ENCODE peak calls at places on chromosomes 5 and 9, in eight cellular contexts. H is hippocampal formation; V is activated CD4-positive, alpha-beta T cell treated with anti-CD3 and anti-CD28 coated beads for 1 hour; F is ELF-1; Z is retina; Y is mucosa of descending colon; J is astrocyte; P is KBM-7. T is an unnamed sample.

GRCh38 chr5:52690236-52690685 is 97.5 kb upstream of the ITGA1 start:
- DNase-seq in H (no peak), V (no peak), F (peak), Z (no peak), Y (no peak), J (peak), P (no peak), T (no peak)

GRCh38 chr5:14267166-14267838 is 124.2 kb downstream of the TRIO start:
- DNase-seq in H (no peak), V (no peak), F (peak), Z (no peak), Y (no peak), J (peak), P (no peak), T (peak)

GRCh38 chr5:34618666-34619065 is 37.5 kb upstream of the RAI14 start:
- DNase-seq in H (no peak), V (no peak), F (no peak), Z (no peak), Y (no peak), J (no peak), P (no peak), T (no peak)

GRCh38 chr5:132190161-132190817 is 37.4 kb downstream of the P4HA2 start:
- DNase-seq in H (no peak), V (no peak), F (peak), Z (peak), Y (no peak), J (peak), P (peak), T (peak)

GRCh38 chr9:83027153-83027867 is 35.6 kb downstream of the RASEF start:
- DNase-seq in H (no peak), V (no peak), F (no peak), Z (no peak), Y (no peak), J (peak), P (no peak), T (no peak)

GRCh38 chr5:51632794-51633193 is 249.5 kb downstream of the ISL1 start:
- DNase-seq in H (peak), V (no peak), F (no peak), Z (no peak), Y (no peak), J (peak), P (no peak), T (no peak)

GRCh38 chr5:114665551-114665950 is 303.7 kb downstream of the KCNN2 start:
- DNase-seq in H (no peak), V (no peak), F (no peak), Z (no peak), Y (no peak), J (no peak), P (no peak), T (no peak)

GRCh38 chr5:110757118-110757729 is 18.4 kb downstream of the SLC25A46 start:
- DNase-seq in H (no peak), V (no peak), F (no peak), Z (peak), Y (no peak), J (peak), P (peak), T (peak)

GRCh38 chr5:75051217-75051751 is 1.1 kb downstream of the GCNT4 start:
- DNase-seq in H (no peak), V (no peak), F (no peak), Z (peak), Y (peak), J (no peak), P (no peak), T (no peak)

GRCh38 chr5:127042593-127042992 is 12.2 kb upstream of the MARCHF3 start:
- DNase-seq in H (no peak), V (no peak), F (no peak), Z (no peak), Y (no peak), J (no peak), P (peak), T (peak)

GRCh38 chr5:169354263-169354662 is 53.3 kb upstream of the SLIT3 start:
- DNase-seq in H (no peak), V (no peak), F (no peak), Z (no peak), Y (no peak), J (peak), P (no peak), T (no peak)

GRCh38 chr9:78782234-78782633 is 485.3 kb downstream of the PSAT1 start:
- DNase-seq in H (no peak), V (no peak), F (no peak), Z (no peak), Y (no peak), J (no peak), P (no peak), T (no peak)

GRCh38 chr9:135067091-135067710 is 20.3 kb upstream of the OLFM1 start:
- DNase-seq in H (no peak), V (no peak), F (no peak), Z (no peak), Y (peak), J (no peak), P (no peak), T (no peak)

GRCh38 chr9:116337015-116337414 is 183.4 kb downstream of the PAPPA start:
- DNase-seq in H (no peak), V (no peak), F (no peak), Z (peak), Y (no peak), J (peak), P (no peak), T (no peak)

GRCh38 chr5:148855249-148856008 is 29.0 kb downstream of the ADRB2 start:
- DNase-seq in H (no peak), V (no peak), F (no peak), Z (no peak), Y (no peak), J (no peak), P (no peak), T (no peak)

GRCh38 chr5:51468196-51468595 is 84.9 kb downstream of the ISL1 start:
- DNase-seq in H (no peak), V (no peak), F (no peak), Z (no peak), Y (no peak), J (no peak), P (no peak), T (peak)

GRCh38 chr9:29647451-29647850 is 2074.2 kb upstream of the C9orf72 start:
- DNase-seq in H (no peak), V (no peak), F (no peak), Z (no peak), Y (no peak), J (no peak), P (no peak), T (no peak)

GRCh38 chr5:127555826-127556225 is 38.4 kb downstream of the PRRC1 start:
- DNase-seq in H (no peak), V (no peak), F (no peak), Z (no peak), Y (no peak), J (peak), P (no peak), T (no peak)

GRCh38 chr5:76813982-76814562 is 4.8 kb upstream of the F2RL1 start:
- DNase-seq in H (no peak), V (no peak), F (no peak), Z (no peak), Y (no peak), J (peak), P (no peak), T (no peak)

GRCh38 chr5:60323596-60323995 is 376.4 kb downstream of the DEPDC1B start:
- DNase-seq in H (no peak), V (no peak), F (peak), Z (no peak), Y (no peak), J (no peak), P (no peak), T (no peak)

GRCh38 chr5:38780950-38781349 is 64.9 kb upstream of the OSMR start:
- DNase-seq in H (peak), V (no peak), F (no peak), Z (no peak), Y (no peak), J (peak), P (no peak), T (no peak)

GRCh38 chr9:38178282-38178681 is 109.3 kb upstream of the SHB start:
- DNase-seq in H (no peak), V (no peak), F (no peak), Z (no peak), Y (no peak), J (no peak), P (no peak), T (no peak)

GRCh38 chr5:141855265-141856029 is 22.8 kb downstream of the PCDH1 start:
- DNase-seq in H (peak), V (no peak), F (no peak), Z (peak), Y (no peak), J (no peak), P (no peak), T (no peak)

GRCh38 chr5:149406203-149406978 is 27.3 kb upstream of the IL17B start:
- DNase-seq in H (no peak), V (no peak), F (no peak), Z (no peak), Y (peak), J (peak), P (no peak), T (peak)

GRCh38 chr9:38181866-38182265 is 112.8 kb upstream of the SHB start:
- DNase-seq in H (no peak), V (no peak), F (no peak), Z (no peak), Y (no peak), J (no peak), P (no peak), T (no peak)

GRCh38 chr9:126506361-126507317 is 107.1 kb upstream of the LMX1B start:
- DNase-seq in H (peak), V (no peak), F (no peak), Z (no peak), Y (no peak), J (no peak), P (no peak), T (no peak)

GRCh38 chr5:40291338-40291737 is 388.4 kb upstream of the PTGER4 start:
- DNase-seq in H (no peak), V (no peak), F (no peak), Z (no peak), Y (no peak), J (peak), P (no peak), T (no peak)

GRCh38 chr5:329106-329757 is 7.7 kb downstream of the AHRR start:
- DNase-seq in H (no peak), V (no peak), F (no peak), Z (no peak), Y (no peak), J (no peak), P (no peak), T (no peak)

GRCh38 chr9:78788101-78788500 is 491.2 kb downstream of the PSAT1 start:
- DNase-seq in H (no peak), V (no peak), F (no peak), Z (no peak), Y (no peak), J (peak), P (no peak), T (no peak)

GRCh38 chr9:128702949-128703615 is 779 bp downstream of the PKN3 start:
- DNase-seq in H (no peak), V (no peak), F (peak), Z (peak), Y (peak), J (no peak), P (peak), T (no peak)

GRCh38 chr5:138282918-138283742 is 8.7 kb upstream of the GFRA3 start:
- DNase-seq in H (no peak), V (no peak), F (peak), Z (peak), Y (no peak), J (peak), P (peak), T (peak)

GRCh38 chr9:87714819-87715218 is 11.1 kb upstream of the CTSL start:
- DNase-seq in H (peak), V (no peak), F (no peak), Z (no peak), Y (no peak), J (peak), P (peak), T (peak)

GRCh38 chr5:137491121-137491520 is 8.0 kb downstream of the SPOCK1 start:
- DNase-seq in H (no peak), V (no peak), F (no peak), Z (no peak), Y (no peak), J (peak), P (no peak), T (no peak)